ENCODE peak calls at places on chromosomes 13 and 19, in four cellular contexts. H is esophagus squamous epithelium, G is breast epithelium, F is heart left ventricle. S is an unnamed sample.

GRCh38 chr13:111095031-111095840 is 19.9 kb upstream of the ARHGEF7 start:
- DNase-seq in H (no peak), G (no peak), F (peak), S (no peak)

GRCh38 chr13:83666126-83666525 is 216.1 kb downstream of the SLITRK1 start:
- DNase-seq in H (no peak), G (no peak), F (no peak), S (no peak)

GRCh38 chr19:41311613-41312012 is 1.6 kb downstream of the CCDC97 start:
- DNase-seq in H (no peak), G (no peak), F (no peak), S (no peak)

GRCh38 chr19:48970923-48971395 is 5.8 kb downstream of the FTL start:
- DNase-seq in H (no peak), G (no peak), F (peak), S (peak)

GRCh38 chr19:16338470-16339360 is 14.1 kb downstream of the KLF2 start:
- DNase-seq in H (no peak), G (peak), F (no peak), S (no peak)

GRCh38 chr13:98778749-98779148 is 26.3 kb upstream of the SLC15A1 start:
- DNase-seq in H (no peak), G (no peak), F (no peak), S (no peak)

GRCh38 chr13:99133848-99134247 is 66.8 kb upstream of the UBAC2 start:
- DNase-seq in H (no peak), G (no peak), F (no peak), S (no peak)

GRCh38 chr19:1284293-1284978 is 1.2 kb upstream of the EFNA2 start:
- DNase-seq in H (no peak), G (no peak), F (no peak), S (no peak)

GRCh38 chr13:70668293-70668692 is 560.0 kb upstream of the KLHL1 start:
- DNase-seq in H (no peak), G (no peak), F (no peak), S (no peak)

GRCh38 chr13:98466634-98467236 is 110.2 kb downstream of the STK24 start:
- DNase-seq in H (no peak), G (no peak), F (no peak), S (peak)

GRCh38 chr19:56137405-56137804 is 3.7 kb upstream of the ZNF444 start:
- DNase-seq in H (no peak), G (peak), F (no peak), S (no peak)

GRCh38 chr13:43473437-43473836 is 313.3 kb downstream of the ENOX1 start:
- DNase-seq in H (no peak), G (no peak), F (no peak), S (no peak)

GRCh38 chr19:39927076-39927475 is 7.4 kb downstream of the FCGBP start:
- DNase-seq in H (no peak), G (no peak), F (no peak), S (no peak)

GRCh38 chr19:32977269-32977668 is 5.2 kb downstream of the FAAP24 start:
- DNase-seq in H (no peak), G (peak), F (no peak), S (no peak)

GRCh38 chr19:44552324-44552723 is 22.8 kb upstream of the CEACAM20 start:
- DNase-seq in H (no peak), G (no peak), F (no peak), S (no peak)

GRCh38 chr19:11736696-11737095 is 2.0 kb downstream of the ZNF823 start:
- DNase-seq in H (no peak), G (no peak), F (peak), S (no peak)

GRCh38 chr13:101618440-101619187 is 166.1 kb downstream of the ITGBL1 start:
- DNase-seq in H (no peak), G (no peak), F (no peak), S (no peak)

GRCh38 chr19:40685563-40685962 is 4.9 kb downstream of the NUMBL start:
- DNase-seq in H (no peak), G (no peak), F (peak), S (no peak)

GRCh38 chr13:44309771-44310767 is 63.6 kb upstream of the SERP2 start:
- DNase-seq in H (no peak), G (no peak), F (peak), S (no peak)

GRCh38 chr13:48126944-48127814 is 32.3 kb upstream of the MED4 start:
- DNase-seq in H (no peak), G (no peak), F (peak), S (peak)

GRCh38 chr19:1364070-1364719 is 19.5 kb upstream of the NDUFS7 start:
- DNase-seq in H (no peak), G (no peak), F (no peak), S (no peak)

GRCh38 chr13:109874921-109875454 is 88.6 kb upstream of the IRS2 start:
- DNase-seq in H (no peak), G (no peak), F (no peak), S (no peak)

GRCh38 chr19:16631465-16631864 is 3.5 kb upstream of the MED26 start:
- DNase-seq in H (no peak), G (no peak), F (no peak), S (no peak)

GRCh38 chr19:1269478-1270167 is 491 bp downstream of the CIRBP start:
- DNase-seq in H (no peak), G (peak), F (peak), S (peak)

GRCh38 chr19:17794731-17795494 is at the start of gene B3GNT3:
- DNase-seq in H (no peak), G (peak), F (peak), S (no peak)

GRCh38 chr19:9323557-9323918 is 441 bp upstream of the ZNF559 start:
- DNase-seq in H (no peak), G (peak), F (peak), S (peak)
- TF ChIP-seq POLR2A in H (no peak), G (no peak), F (no peak), S (no peak)

GRCh38 chr19:50330365-50331078 is 1.3 kb upstream of the KCNC3 start:
- DNase-seq in H (no peak), G (peak), F (peak), S (peak)

GRCh38 chr19:50327461-50328256 is 1.5 kb downstream of the KCNC3 start:
- DNase-seq in H (no peak), G (no peak), F (no peak), S (no peak)

GRCh38 chr19:50329146-50329925 is at the start of gene KCNC3:
- DNase-seq in H (peak), G (peak), F (peak), S (peak)

GRCh38 chr19:50327013-50327412 is 2.2 kb downstream of the KCNC3 start:
- DNase-seq in H (no peak), G (no peak), F (no peak), S (no peak)

GRCh38 chr19:50328257-50329145 is 676 bp downstream of the KCNC3 start:
- DNase-seq in H (no peak), G (no peak), F (no peak), S (no peak)
- TF ChIP-seq POLR2A in H (no peak), G (no peak), F (no peak), S (no peak)

GRCh38 chr19:37654833-37655688 is at the start of gene ZFP30:
- DNase-seq in H (peak), G (peak), F (peak), S (peak)
- TF ChIP-seq POLR2A in H (peak), G (peak), F (no peak), S (no peak)

GRCh38 chr19:29672933-29673336 is 7.7 kb downstream of the PLEKHF1 start:
- DNase-seq in H (no peak), G (no peak), F (no peak), S (no peak)
- TF ChIP-seq POLR2A in H (no peak), G (no peak), F (no peak), S (no peak)

GRCh38 chr19:45682908-45683307 is 8.8 kb downstream of the SNRPD2 start:
- DNase-seq in H (no peak), G (no peak), F (no peak), S (no peak)

GRCh38 chr19:45682117-45682516 is 9.6 kb downstream of the SNRPD2 start:
- DNase-seq in H (no peak), G (no peak), F (no peak), S (no peak)

GRCh38 chr19:45676851-45677263 is 8.8 kb downstream of the GIPR start:
- DNase-seq in H (no peak), G (peak), F (no peak), S (no peak)

GRCh38 chr19:45677351-45678230 is 9.6 kb downstream of the GIPR start:
- DNase-seq in H (peak), G (peak), F (peak), S (peak)

GRCh38 chr19:45681391-45682015 is 10.2 kb downstream of the SNRPD2 start:
- DNase-seq in H (peak), G (peak), F (peak), S (peak)
- TF ChIP-seq POLR2A in H (no peak), G (no peak), F (no peak), S (peak)

DNA sequence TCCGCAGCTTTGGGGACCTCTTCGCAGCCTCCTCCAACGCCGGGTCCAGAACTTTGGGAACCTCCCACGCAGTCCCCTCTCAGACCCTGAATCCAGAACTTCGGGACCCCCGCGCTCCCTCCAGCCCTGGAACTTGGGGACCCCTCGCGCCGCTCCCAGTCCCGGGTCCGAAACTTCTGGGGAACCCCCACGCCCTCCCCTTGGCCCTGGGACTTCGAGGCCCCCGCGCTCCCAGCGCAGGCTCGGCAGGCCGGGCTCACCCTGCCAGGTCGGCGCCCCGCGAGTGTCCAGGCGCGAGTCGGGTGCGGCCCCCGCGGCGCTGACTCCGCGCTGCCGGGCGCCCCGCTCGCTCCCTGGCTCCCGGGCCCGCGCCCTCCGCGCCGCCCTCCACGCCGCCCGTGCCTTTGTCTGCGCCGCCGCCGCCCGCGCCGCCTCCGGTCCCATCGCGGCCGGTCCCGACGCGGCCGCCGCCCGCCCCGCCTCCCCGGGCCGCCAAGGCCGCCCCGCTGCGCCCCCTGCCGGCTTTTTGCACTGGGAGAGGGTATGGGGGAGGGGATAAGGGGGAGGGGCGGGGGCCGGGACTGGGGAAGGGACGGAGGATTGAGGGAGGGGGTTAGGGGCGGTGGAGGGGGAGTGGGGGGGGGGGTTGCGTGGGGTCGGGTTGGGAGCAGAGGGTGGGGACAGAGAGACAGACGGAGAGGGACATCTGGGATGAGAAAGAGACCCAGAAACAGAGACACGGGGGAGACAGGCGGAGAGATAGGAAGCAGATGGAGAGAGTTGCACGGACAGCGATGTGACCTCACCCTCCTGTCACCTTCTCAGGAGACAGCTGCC is at the start of gene HOMER3:
- DNase-seq in H (no peak), G (peak), F (peak), S (peak)
- TF ChIP-seq POLR2A in H (no peak), G (no peak), F (no peak), S (peak)

DNA sequence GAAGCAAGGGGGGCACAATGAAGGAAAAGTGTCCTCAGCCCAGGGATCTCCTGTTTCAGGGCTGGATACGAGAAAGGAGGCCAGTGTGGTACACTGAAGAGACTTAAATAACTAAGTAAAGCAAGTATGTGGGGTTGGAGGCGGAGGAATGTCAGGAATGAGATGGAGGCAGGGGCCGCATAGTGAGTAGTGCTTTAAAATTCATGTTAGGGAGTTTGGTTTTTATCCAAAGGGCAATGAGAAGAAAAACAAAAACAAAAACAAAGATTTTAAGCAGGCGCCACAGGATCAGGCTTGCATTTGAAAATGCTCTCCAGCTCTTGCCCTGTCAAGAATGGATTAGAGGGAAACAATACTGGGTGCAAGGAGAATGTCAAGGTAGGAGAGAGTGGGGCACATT is 273.4 kb downstream of the DCLK1 start:
- DNase-seq in H (no peak), G (no peak), F (no peak), S (no peak)
- TF ChIP-seq POLR2A in H (no peak), G (no peak), F (no peak), S (no peak)

DNA sequence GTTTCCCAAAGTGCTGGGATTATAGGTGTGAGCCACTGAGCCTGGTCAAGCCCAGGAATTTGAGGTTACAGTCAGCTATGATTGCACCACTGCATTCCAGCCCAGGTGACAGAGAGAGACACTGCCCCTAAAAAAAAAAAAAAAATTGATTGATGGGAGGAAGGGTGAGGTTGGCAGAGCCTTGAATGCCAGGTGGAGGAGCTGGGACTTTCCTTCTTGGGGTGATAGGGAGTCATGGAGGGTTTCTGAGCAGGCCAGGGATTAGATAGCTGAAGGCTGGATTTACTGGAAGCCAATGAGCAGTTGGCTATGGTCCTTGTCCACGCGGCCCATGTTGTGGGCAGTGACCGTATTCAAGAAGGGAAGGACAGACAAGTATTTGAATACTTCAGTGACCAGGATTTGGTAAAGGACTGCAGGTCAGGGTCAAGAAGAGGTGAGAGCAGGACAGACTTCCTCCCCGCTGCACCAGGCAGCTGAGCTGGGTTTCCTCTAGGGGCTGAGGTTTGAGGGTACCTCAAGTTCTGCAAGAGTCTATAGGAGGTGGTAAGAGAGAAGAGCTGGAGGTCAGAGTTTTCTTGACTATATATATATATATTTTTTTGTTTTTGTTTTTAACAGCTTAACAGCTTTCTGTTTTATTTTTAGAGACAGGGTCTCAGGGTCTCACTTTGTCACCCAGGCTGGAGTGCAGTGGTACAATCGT is 6.9 kb upstream of the ICAM4 start:
- DNase-seq in H (no peak), G (no peak), F (no peak), S (no peak)
- TF ChIP-seq POLR2A in H (no peak), G (no peak), F (no peak), S (no peak)

DNA sequence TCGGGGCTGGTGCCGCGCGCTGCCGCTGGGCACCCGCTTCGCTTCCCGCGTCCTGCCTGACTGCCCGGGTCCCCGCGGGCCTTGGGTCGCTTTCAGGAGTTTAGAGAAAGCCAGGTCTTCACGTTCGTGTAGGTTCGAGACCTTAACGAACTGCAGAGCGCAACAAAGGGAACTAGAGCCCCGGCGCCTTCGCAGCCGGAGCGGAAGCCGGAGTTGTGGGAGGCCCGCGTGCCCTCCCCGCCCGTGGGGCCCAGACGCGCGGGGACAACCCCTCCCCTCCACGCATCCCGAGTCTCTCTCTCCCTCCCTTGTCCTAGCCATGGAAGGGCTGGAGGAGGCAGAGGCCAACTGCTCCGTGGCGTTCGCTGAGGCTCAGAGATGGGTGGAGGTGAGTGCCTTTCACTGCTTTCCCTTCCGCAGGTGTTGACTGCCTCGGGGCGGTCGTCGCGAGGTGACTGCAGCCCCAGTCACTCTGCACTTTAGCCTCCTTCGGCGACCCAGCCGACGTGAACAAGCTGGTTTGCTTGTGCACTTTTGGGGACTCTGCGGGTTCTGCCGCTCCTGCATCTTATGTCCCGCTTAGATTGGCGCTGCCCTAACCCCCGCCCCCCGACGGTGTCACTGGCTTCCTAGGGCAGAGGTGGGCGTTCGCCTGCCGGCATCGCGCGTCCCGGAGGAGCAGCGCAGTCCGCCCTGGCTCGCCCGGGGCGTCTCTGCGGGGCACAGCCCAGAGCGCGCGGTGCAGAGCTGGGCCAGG is 387 bp downstream of the LMO7 start:
- DNase-seq in H (no peak), G (no peak), F (no peak), S (no peak)
- TF ChIP-seq POLR2A in H (no peak), G (no peak), F (no peak), S (no peak)

GRCh38 chr13:29897102-29897501 is 46.7 kb upstream of the UBL3 start:
- DNase-seq in H (no peak), G (no peak), F (no peak), S (no peak)

GRCh38 chr13:29887651-29888050 is 37.2 kb upstream of the UBL3 start:
- DNase-seq in H (no peak), G (no peak), F (no peak), S (no peak)

GRCh38 chr13:29888306-29888705 is 37.9 kb upstream of the UBL3 start:
- DNase-seq in H (no peak), G (no peak), F (no peak), S (no peak)

GRCh38 chr13:29892149-29892548 is 41.7 kb upstream of the UBL3 start:
- DNase-seq in H (no peak), G (no peak), F (no peak), S (no peak)

GRCh38 chr13:29893438-29893837 is 43.0 kb upstream of the UBL3 start:
- DNase-seq in H (no peak), G (no peak), F (no peak), S (no peak)
- TF ChIP-seq POLR2A in H (no peak), G (no peak), F (no peak), S (no peak)

S was measured in tibial nerve.